ENCODE peak calls at places on chromosomes 2 and 18, in eight cellular contexts. S, Y, O, J, Z, U, M and F are unnamed samples.

GRCh38 chr2:42392191-42392590 is 31.2 kb upstream of the COX7A2L start:
- DNase-seq in S (no peak), Y (no peak), O (no peak), J (no peak), Z (no peak), U (no peak), M (no peak), F (no peak)

GRCh38 chr2:210540471-210541257 is 15.7 kb upstream of the CPS1 start:
- DNase-seq in S (no peak), Y (no peak), O (peak; percentile 9), J (no peak), Z (no peak), U (no peak), M (peak; percentile 4), F (no peak)

GRCh38 chr2:11698009-11698922 is 28.3 kb upstream of the NTSR2 start:
- DNase-seq in S (no peak), Y (no peak), O (peak; percentile 84), J (no peak), Z (peak; percentile 77), U (no peak), M (peak; percentile 81), F (peak; percentile 21)

GRCh38 chr2:24492283-24493272 is 1.5 kb downstream of the NCOA1 start:
- DNase-seq in S (peak; percentile 43), Y (no peak), O (peak; percentile 36), J (no peak), Z (peak; percentile 35), U (peak; percentile 32), M (no peak), F (no peak)

GRCh38 chr2:239363946-239364637 is 36.7 kb downstream of the HDAC4 start:
- DNase-seq in S (peak; percentile 34), Y (no peak), O (no peak), J (no peak), Z (no peak), U (no peak), M (no peak), F (no peak)

GRCh38 chr2:47002031-47002430 is 86.4 kb upstream of the MCFD2 start:
- DNase-seq in S (no peak), Y (no peak), O (no peak), J (no peak), Z (no peak), U (no peak), M (no peak), F (no peak)

GRCh38 chr2:240391111-240392051 is 44.1 kb upstream of the GPC1 start:
- DNase-seq in S (no peak), Y (no peak), O (no peak), J (no peak), Z (no peak), U (no peak), M (no peak), F (no peak)

GRCh38 chr2:240868286-240869108 is at the start of gene AGXT:
- DNase-seq in S (no peak), Y (no peak), O (peak; percentile 11), J (no peak), Z (peak; percentile 15), U (no peak), M (peak; percentile 10), F (no peak)

GRCh38 chr2:215921884-215922283 is 91.5 kb downstream of the MREG start:
- DNase-seq in S (no peak), Y (no peak), O (peak; percentile 88), J (no peak), Z (peak; percentile 90), U (peak; percentile 35), M (peak; percentile 96), F (peak; percentile 97)

GRCh38 chr18:68874361-68874760 is 76.5 kb downstream of the CCDC102B start:
- DNase-seq in S (no peak), Y (no peak), O (peak; percentile 46), J (no peak), Z (peak; percentile 45), U (no peak), M (peak; percentile 41), F (peak; percentile 10)

GRCh38 chr18:42977982-42978595 is 137.4 kb downstream of the RIT2 start:
- DNase-seq in S (no peak), Y (no peak), O (no peak), J (no peak), Z (no peak), U (no peak), M (no peak), F (no peak)